ENCODE peak calls at places on chromosomes 12 and 14, in six cellular contexts. W is stomach, O is GM23248, Z is pancreas, U is HCT116, H is body of pancreas. B is an unnamed sample.
A peak's percentile ranks its signal among the peaks of the same experiment; 100 is the strongest.

GRCh38 chr12:121034906-121035305 is 4.1 kb downstream of the OASL start:
- DNase-seq in W (no peak), Z (no peak), H (no peak), U (no peak), O (no peak), B (no peak)

GRCh38 chr14:86462193-86462592 is 932.2 kb downstream of the FLRT2 start:
- DNase-seq in U (no peak), O (peak; percentile 6), W (no peak), Z (peak; percentile 14), H (peak; percentile 34), B (no peak)

GRCh38 chr12:92059976-92060375 is 85.7 kb downstream of the BTG1 start:
- DNase-seq in Z (no peak), U (no peak), W (no peak), O (peak; percentile 88), H (no peak), B (no peak)

GRCh38 chr12:6222009-6222702 is 22.0 kb downstream of the CD9 start:
- DNase-seq in W (peak; percentile 70), O (no peak), Z (no peak), H (no peak), U (no peak), B (no peak)

GRCh38 chr14:61661471-61661988 is 33.8 kb upstream of the HIF1A start:
- DNase-seq in W (no peak), O (peak; percentile 51), Z (no peak), U (no peak), H (no peak), B (no peak)

GRCh38 chr14:72024043-72024407 is 91.8 kb downstream of the RGS6 start:
- DNase-seq in H (peak; percentile 40), U (peak; percentile 65), W (peak; percentile 27), Z (peak; percentile 17), O (peak; percentile 35), B (no peak)

GRCh38 chr12:1800646-1801284 is 19.6 kb upstream of the LRTM2 start:
- DNase-seq in H (peak; percentile 59), O (peak; percentile 84), U (no peak), Z (no peak), W (peak; percentile 52), B (no peak)

GRCh38 chr14:23414254-23414653 is 6.2 kb upstream of the MYH6 start:
- DNase-seq in Z (no peak), U (no peak), O (no peak), W (no peak), H (no peak), B (no peak)

GRCh38 chr12:52222692-52223091 is 10.4 kb upstream of the KRT7 start:
- DNase-seq in H (peak; percentile 16), U (no peak), Z (peak; percentile 3), O (no peak), W (no peak), B (no peak)

GRCh38 chr12:12214635-12215131 is 52.2 kb downstream of the LRP6 start:
- DNase-seq in U (no peak), O (peak; percentile 66), Z (no peak), W (no peak), H (no peak), B (no peak)
- H3K4me3 ChIP-seq in U (no peak overlapping the region), O (no peak overlapping the region), Z (no peak overlapping the region), W (no peak overlapping the region), H (no peak overlapping the region), B (no peak overlapping the region)

DNA sequence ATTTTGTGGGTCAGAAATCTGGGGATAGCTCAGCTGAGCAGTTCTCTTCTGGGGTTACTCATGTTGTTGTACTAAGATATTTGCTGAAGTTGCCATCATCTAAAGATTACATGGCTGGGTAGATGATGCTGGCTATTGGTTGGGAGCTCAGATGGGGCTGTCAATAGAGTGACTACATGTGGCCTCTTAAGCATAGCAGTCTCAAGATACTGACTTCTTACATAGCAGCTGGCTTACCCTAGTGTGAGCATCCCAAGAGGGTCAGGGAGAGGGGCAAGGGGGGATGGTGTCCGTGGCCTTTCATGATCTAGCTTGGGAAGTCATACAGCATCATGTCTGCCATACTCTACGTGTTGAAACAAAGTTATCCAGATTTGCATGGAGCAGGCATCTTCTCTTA is 90.1 kb upstream of the HMGA2 start:
- DNase-seq in H (no peak), U (no peak), Z (no peak), O (no peak), W (no peak), B (no peak)
- H3K9me3 ChIP-seq in H (no peaks in the 10 kb centered on the region), U (no peaks in the 10 kb centered on the region), Z (no peaks in the 10 kb centered on the region), O (no peaks in the 10 kb centered on the region), W (no peaks in the 10 kb centered on the region), B (no peaks in the 10 kb centered on the region)

GRCh38 chr14:77853919-77854318 is 54.0 kb downstream of the ADCK1 start:
- DNase-seq in Z (no peak), U (no peak), O (no peak), H (no peak), W (no peak), B (no peak)

GRCh38 chr14:77843155-77843554 is 43.2 kb downstream of the ADCK1 start:
- DNase-seq in H (no peak), W (no peak), O (no peak), Z (no peak), U (no peak), B (no peak)

GRCh38 chr14:77849711-77850110 is 49.8 kb downstream of the ADCK1 start:
- DNase-seq in W (no peak), Z (no peak), O (peak; percentile 33), H (no peak), U (peak; percentile 29), B (no peak)

GRCh38 chr14:77844802-77845201 is 44.9 kb downstream of the ADCK1 start:
- DNase-seq in W (no peak), Z (no peak), H (no peak), U (no peak), O (no peak), B (no peak)

DNA sequence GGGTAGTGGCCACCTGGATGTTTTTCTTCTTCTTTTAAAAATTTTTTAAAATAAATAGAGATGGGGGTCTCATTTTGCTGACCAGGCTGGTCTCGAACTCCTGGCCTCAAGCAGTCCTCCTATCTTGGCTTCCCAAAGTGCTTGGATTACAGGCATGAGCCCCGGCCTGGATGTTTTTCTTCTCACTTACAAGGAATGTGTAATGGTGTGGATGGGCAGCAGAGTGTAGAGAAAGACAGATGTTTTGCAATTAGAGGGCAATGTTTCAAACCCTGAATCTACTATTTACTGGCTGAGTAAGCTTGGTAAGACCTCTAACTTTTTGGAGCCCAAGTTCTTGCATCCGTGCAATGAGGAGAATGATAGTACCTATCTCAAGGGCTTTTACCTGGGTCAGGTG is 48.1 kb downstream of the ADCK1 start:
- DNase-seq in H (no peak), W (no peak), O (peak; percentile 49), Z (no peak), U (no peak), B (no peak)
- H3K4me1 ChIP-seq in H (no peaks in the 10 kb centered on the region), W (no peaks in the 10 kb centered on the region), O (no peaks in the 10 kb centered on the region), Z (no peaks in the 10 kb centered on the region), U (peaks cover 23% of the 10 kb centered on the region), B (no peaks in the 10 kb centered on the region)

DNA sequence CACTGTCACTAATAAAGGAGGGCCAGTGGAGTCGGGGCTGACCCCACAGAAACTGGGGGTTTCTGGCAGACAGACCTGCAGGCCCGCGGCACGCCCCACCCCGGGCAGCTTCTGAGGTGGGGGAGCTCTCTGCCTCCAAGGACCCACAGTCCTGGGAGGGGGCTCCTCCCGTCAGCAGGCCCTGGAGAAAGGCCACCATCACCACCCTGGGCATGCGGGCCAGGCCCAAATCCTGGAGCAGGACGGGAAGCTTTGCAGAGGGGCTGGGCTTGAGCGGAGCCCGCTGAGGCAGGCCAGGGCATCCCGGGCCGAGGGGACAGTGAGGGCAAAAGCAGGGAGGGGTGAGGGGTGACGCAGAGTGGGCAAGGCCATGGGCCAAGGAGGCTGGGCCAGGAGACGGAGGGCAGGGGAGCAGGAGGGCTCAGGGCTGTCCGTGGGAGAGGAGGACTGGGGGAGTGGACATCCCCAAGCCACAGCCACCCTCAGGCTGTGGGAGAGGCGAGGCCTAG is 11.1 kb upstream of the GPR132 start:
- DNase-seq in Z (no peak), O (no peak), H (no peak), W (no peak), U (no peak), B (no peak)
- H3K4me3 ChIP-seq in Z (no peak overlapping the region), O (no peak overlapping the region), H (no peak overlapping the region), W (no peak overlapping the region), U (no peak overlapping the region), B (no peak overlapping the region)

GRCh38 chr14:29608861-29609260 is 318.8 kb downstream of the PRKD1 start:
- DNase-seq in W (no peak), O (no peak), H (no peak), U (no peak), Z (no peak), B (no peak)
- H3K9me3 ChIP-seq in W (no peaks in the 10 kb centered on the region), O (no peaks in the 10 kb centered on the region), H (no peaks in the 10 kb centered on the region), U (peaks cover 15% of the 10 kb centered on the region), Z (no peaks in the 10 kb centered on the region), B (no peaks in the 10 kb centered on the region)

B was measured in left ventricle myocardium inferior.